ENCODE peak calls at places on chromosomes 6 and 20, in five cellular contexts. Z is stimulated activated CD4-positive, alpha-beta T cell treated with anti-CD3 and anti-CD28 coated beads, Interleukin-4, amount 100 ng/mL, for 48 hours; Q is glutamatergic neuron; D is kidney glomerular epithelial cell; S is brain microvascular endothelial cell. R is an unnamed sample.
A peak's percentile ranks its signal among the peaks of the same experiment; 100 is the strongest.

GRCh38 chr6:146258206-146258605 is 229.3 kb downstream of the GRM1 start:
- DNase-seq in Z (no peak), Q (no peak), S (no peak), D (no peak), R (no peak)

GRCh38 chr20:61895686-61896057 is 170.0 kb downstream of the TAF4 start:
- DNase-seq in Z (no peak), D (no peak), S (no peak), Q (no peak), R (no peak)

GRCh38 chr6:15399651-15400470 is 154.0 kb downstream of the JARID2 start:
- DNase-seq in D (peak; percentile 17), Q (peak; percentile 75), S (peak; percentile 83), Z (no peak), R (peak; percentile 60)

GRCh38 chr6:23446394-23447001 is 679.5 kb upstream of the NRSN1 start:
- DNase-seq in D (peak; percentile 43), S (peak; percentile 46), Z (no peak), Q (no peak), R (peak; percentile 3)

GRCh38 chr20:45993197-45993951 is 15.3 kb upstream of the MMP9 start:
- DNase-seq in Q (no peak), Z (no peak), D (peak; percentile 23), S (peak; percentile 20), R (no peak)

GRCh38 chr20:33702861-33703260 is 16.7 kb upstream of the E2F1 start:
- DNase-seq in Z (no peak), S (no peak), Q (peak; percentile 75), D (no peak), R (no peak)

GRCh38 chr20:16111853-16112412 is 461.3 kb downstream of the KIF16B start:
- DNase-seq in Z (no peak), D (no peak), S (no peak), Q (no peak), R (no peak)

GRCh38 chr6:135728589-135728988 is 122.9 kb upstream of the PDE7B start:
- DNase-seq in D (no peak), Q (no peak), Z (no peak), S (no peak), R (no peak)

GRCh38 chr20:37293301-37293943 is 4.0 kb downstream of the MANBAL start:
- DNase-seq in S (no peak), Q (no peak), D (no peak), Z (no peak), R (no peak)

GRCh38 chr6:33854572-33855030 is 50.8 kb upstream of the MLN start:
- DNase-seq in Z (no peak), S (no peak), D (peak; percentile 11), Q (no peak), R (peak; percentile 40)

GRCh38 chr6:90466191-90466940 is 120.5 kb downstream of the MAP3K7 start:
- DNase-seq in Q (no peak), D (peak; percentile 27), Z (no peak), S (peak; percentile 54), R (no peak)

GRCh38 chr6:6586167-6586566 is 2.4 kb upstream of the LY86 start:
- DNase-seq in S (no peak), Q (no peak), Z (no peak), D (no peak), R (no peak)

GRCh38 chr6:106525885-106526280 is 103.4 kb downstream of the RTN4IP1 start:
- DNase-seq in Z (no peak), Q (no peak), S (no peak), D (peak; percentile 2), R (no peak)